ENCODE peak calls at places on chromosomes 4 and X, in seven cellular contexts. One of them, this sample, is unnamed.

GRCh38 chr4:4693258-4693657 is 151.4 kb upstream of the STX18 start:
- DNase-seq in heart left ventricle: no peak
- DNase-seq in body of pancreas: no peak
- DNase-seq in tibial artery: no peak
- DNase-seq in PC-3: no peak
- DNase-seq in MM.1S: peak
- DNase-seq in BE2C: no peak
- DNase-seq in this sample: peak

GRCh38 chr4:98514930-98515809 is 143.2 kb downstream of the TSPAN5 start:
- DNase-seq in heart left ventricle: no peak
- DNase-seq in tibial artery: peak
- DNase-seq in MM.1S: no peak
- DNase-seq in body of pancreas: no peak
- DNase-seq in BE2C: no peak
- DNase-seq in PC-3: no peak
- DNase-seq in this sample: no peak

GRCh38 chrX:47562615-47563243 is 1.7 kb downstream of the ARAF start:
- DNase-seq in tibial artery: no peak
- DNase-seq in BE2C: no peak
- DNase-seq in body of pancreas: no peak
- DNase-seq in MM.1S: no peak
- DNase-seq in heart left ventricle: no peak
- DNase-seq in PC-3: peak
- DNase-seq in this sample: no peak

GRCh38 chr4:187019896-187020295 is 296.2 kb upstream of the FAT1 start:
- DNase-seq in BE2C: no peak
- DNase-seq in body of pancreas: no peak
- DNase-seq in PC-3: no peak
- DNase-seq in heart left ventricle: no peak
- DNase-seq in MM.1S: no peak
- DNase-seq in tibial artery: no peak
- DNase-seq in this sample: no peak

GRCh38 chr4:94559351-94559806 is 107.6 kb downstream of the PDLIM5 start:
- DNase-seq in MM.1S: no peak
- DNase-seq in PC-3: peak
- DNase-seq in heart left ventricle: no peak
- DNase-seq in body of pancreas: no peak
- DNase-seq in BE2C: no peak
- DNase-seq in tibial artery: no peak
- DNase-seq in this sample: peak

GRCh38 chr4:138392751-138393308 is 150.7 kb upstream of the SLC7A11 start:
- DNase-seq in heart left ventricle: no peak
- DNase-seq in BE2C: no peak
- DNase-seq in tibial artery: no peak
- DNase-seq in PC-3: no peak
- DNase-seq in body of pancreas: no peak
- DNase-seq in MM.1S: no peak
- DNase-seq in this sample: no peak

GRCh38 chr4:33037464-33037863 is 2317.3 kb downstream of the PCDH7 start:
- DNase-seq in body of pancreas: no peak
- DNase-seq in PC-3: no peak
- DNase-seq in BE2C: no peak
- DNase-seq in heart left ventricle: no peak
- DNase-seq in tibial artery: no peak
- DNase-seq in MM.1S: no peak
- DNase-seq in this sample: no peak

GRCh38 chr4:183175631-183176232 is 76.7 kb downstream of the WWC2 start:
- DNase-seq in MM.1S: no peak
- DNase-seq in BE2C: no peak
- DNase-seq in tibial artery: no peak
- DNase-seq in PC-3: peak
- DNase-seq in body of pancreas: no peak
- DNase-seq in heart left ventricle: no peak
- DNase-seq in this sample: peak

GRCh38 chr4:106058919-106059318 is 163.6 kb downstream of the NPNT start:
- DNase-seq in BE2C: no peak
- DNase-seq in PC-3: peak
- DNase-seq in body of pancreas: no peak
- DNase-seq in heart left ventricle: no peak
- DNase-seq in tibial artery: no peak
- DNase-seq in MM.1S: no peak
- DNase-seq in this sample: peak

GRCh38 chrX:107205770-107206696 is at the start of the genes DNAAF6 and NUP62CL:
- DNase-seq in body of pancreas: peak
- DNase-seq in tibial artery: peak
- DNase-seq in heart left ventricle: peak
- DNase-seq in PC-3: peak
- DNase-seq in MM.1S: peak
- DNase-seq in BE2C: peak
- DNase-seq in this sample: peak

GRCh38 chr4:89024051-89024675 is 32.8 kb downstream of the FAM13A start:
- DNase-seq in tibial artery: peak
- DNase-seq in body of pancreas: peak
- DNase-seq in PC-3: peak
- DNase-seq in MM.1S: peak
- DNase-seq in heart left ventricle: peak
- DNase-seq in BE2C: peak
- DNase-seq in this sample: peak

GRCh38 chr4:85268146-85268545 is 206.8 kb upstream of the ARHGAP24 start:
- DNase-seq in BE2C: no peak
- DNase-seq in PC-3: no peak
- DNase-seq in body of pancreas: no peak
- DNase-seq in tibial artery: no peak
- DNase-seq in heart left ventricle: no peak
- DNase-seq in MM.1S: no peak
- DNase-seq in this sample: no peak

GRCh38 chr4:133565379-133565778 is 416.3 kb downstream of the PCDH10 start:
- DNase-seq in body of pancreas: no peak
- DNase-seq in tibial artery: no peak
- DNase-seq in heart left ventricle: no peak
- DNase-seq in MM.1S: no peak
- DNase-seq in BE2C: no peak
- DNase-seq in PC-3: peak
- DNase-seq in this sample: peak

GRCh38 chr4:106246441-106246840 is 69.6 kb downstream of the TBCK start:
- DNase-seq in body of pancreas: no peak
- DNase-seq in PC-3: no peak
- DNase-seq in MM.1S: no peak
- DNase-seq in heart left ventricle: no peak
- DNase-seq in BE2C: no peak
- DNase-seq in tibial artery: no peak
- DNase-seq in this sample: peak

GRCh38 chrX:42714981-42715688 is 62.8 kb downstream of the PPP1R2C start:
- DNase-seq in body of pancreas: peak
- DNase-seq in MM.1S: no peak
- DNase-seq in BE2C: peak
- DNase-seq in tibial artery: peak
- DNase-seq in PC-3: peak
- DNase-seq in heart left ventricle: peak
- DNase-seq in this sample: peak

GRCh38 chr4:166198921-166199320 is 325.9 kb downstream of the TLL1 start:
- DNase-seq in heart left ventricle: no peak
- DNase-seq in BE2C: no peak
- DNase-seq in MM.1S: no peak
- DNase-seq in PC-3: no peak
- DNase-seq in tibial artery: no peak
- DNase-seq in body of pancreas: no peak
- DNase-seq in this sample: no peak

GRCh38 chr4:110005461-110006056 is 92.9 kb downstream of the EGF start:
- DNase-seq in heart left ventricle: no peak
- DNase-seq in BE2C: no peak
- DNase-seq in PC-3: peak
- DNase-seq in body of pancreas: no peak
- DNase-seq in tibial artery: no peak
- DNase-seq in MM.1S: peak
- DNase-seq in this sample: peak

GRCh38 chr4:114108869-114109268 is 129.4 kb upstream of the ARSJ start:
- DNase-seq in PC-3: peak
- DNase-seq in body of pancreas: no peak
- DNase-seq in BE2C: peak
- DNase-seq in heart left ventricle: no peak
- DNase-seq in tibial artery: no peak
- DNase-seq in MM.1S: peak
- DNase-seq in this sample: peak

GRCh38 chr4:103443324-103443723 is 245.2 kb upstream of the CENPE start:
- DNase-seq in BE2C: no peak
- DNase-seq in tibial artery: no peak
- DNase-seq in MM.1S: no peak
- DNase-seq in PC-3: peak
- DNase-seq in body of pancreas: no peak
- DNase-seq in heart left ventricle: no peak
- DNase-seq in this sample: peak

DNA sequence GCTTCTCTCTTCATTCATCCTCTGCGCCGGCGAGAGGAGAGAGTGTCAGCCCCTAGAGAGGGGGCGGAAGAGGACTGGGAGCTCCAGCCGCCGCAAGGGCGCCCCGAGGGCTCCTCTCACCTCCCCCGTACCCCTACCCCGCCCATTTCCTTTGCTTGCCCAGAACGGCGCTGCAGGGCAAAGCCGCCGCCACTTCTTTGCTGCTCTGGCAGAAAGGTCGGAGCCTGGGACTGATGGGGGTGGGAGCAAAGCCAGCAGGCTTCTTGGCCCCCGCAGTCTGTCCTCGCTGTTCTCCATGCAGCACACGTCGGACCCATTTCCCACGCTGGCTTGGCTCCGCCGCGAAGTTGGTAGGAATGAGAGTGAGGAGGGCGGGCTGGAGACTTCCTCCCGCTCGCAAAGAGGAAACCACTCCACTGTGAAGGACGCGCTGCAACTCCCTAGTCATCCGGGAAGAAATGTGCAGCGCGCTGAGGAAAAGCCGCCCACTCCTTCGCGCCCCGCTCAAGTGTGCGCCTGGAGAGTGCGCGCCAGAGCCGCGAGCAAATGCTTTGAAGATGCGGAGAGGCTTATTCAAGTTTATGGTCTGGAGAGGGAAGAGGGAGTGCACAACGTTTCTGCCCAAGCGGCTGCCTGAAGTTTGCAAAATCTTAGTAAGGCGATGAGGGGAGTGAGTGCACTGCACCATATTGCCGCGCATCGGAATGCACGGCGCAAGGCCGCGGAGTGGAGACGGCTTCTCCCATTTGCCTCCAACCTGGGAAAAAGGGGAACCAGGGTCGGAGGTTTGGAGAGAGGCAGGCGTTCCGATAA is 2.8 kb upstream of the PCDH7 start:
- DNase-seq in body of pancreas: peak
- DNase-seq in MM.1S: peak
- DNase-seq in heart left ventricle: peak
- DNase-seq in BE2C: peak
- DNase-seq in PC-3: peak
- DNase-seq in tibial artery: peak
- DNase-seq in this sample: peak
- TF ChIP-seq CTCF in body of pancreas: no peak
- TF ChIP-seq CTCF in MM.1S: peak
- TF ChIP-seq CTCF in heart left ventricle: no peak
- TF ChIP-seq CTCF in BE2C: no peak
- TF ChIP-seq CTCF in PC-3: no peak
- TF ChIP-seq CTCF in tibial artery: no peak
- TF ChIP-seq CTCF in this sample: no peak

GRCh38 chr4:6608758-6609414 is 31.6 kb upstream of the MRFAP1 start:
- DNase-seq in MM.1S: no peak
- DNase-seq in body of pancreas: no peak
- DNase-seq in heart left ventricle: peak
- DNase-seq in BE2C: peak
- DNase-seq in PC-3: no peak
- DNase-seq in tibial artery: no peak
- DNase-seq in this sample: no peak
- TF ChIP-seq CTCF in MM.1S: no peak
- TF ChIP-seq CTCF in body of pancreas: no peak
- TF ChIP-seq CTCF in heart left ventricle: peak
- TF ChIP-seq CTCF in BE2C: peak
- TF ChIP-seq CTCF in PC-3: no peak
- TF ChIP-seq CTCF in tibial artery: no peak
- TF ChIP-seq CTCF in this sample: no peak

GRCh38 chr4:5801696-5802095 is 90.7 kb downstream of the EVC start:
- DNase-seq in tibial artery: no peak
- DNase-seq in PC-3: no peak
- DNase-seq in body of pancreas: no peak
- DNase-seq in BE2C: no peak
- DNase-seq in heart left ventricle: no peak
- DNase-seq in MM.1S: no peak
- DNase-seq in this sample: no peak

GRCh38 chr4:5808081-5808741 is 84.7 kb downstream of the CRMP1 start:
- DNase-seq in MM.1S: no peak
- DNase-seq in PC-3: no peak
- DNase-seq in body of pancreas: no peak
- DNase-seq in heart left ventricle: no peak
- DNase-seq in BE2C: peak
- DNase-seq in tibial artery: no peak
- DNase-seq in this sample: no peak

GRCh38 chr4:5805270-5805669 is 87.6 kb downstream of the CRMP1 start:
- DNase-seq in tibial artery: no peak
- DNase-seq in heart left ventricle: no peak
- DNase-seq in BE2C: no peak
- DNase-seq in MM.1S: no peak
- DNase-seq in body of pancreas: no peak
- DNase-seq in PC-3: no peak
- DNase-seq in this sample: no peak

GRCh38 chr4:5802565-5802964 is 90.3 kb downstream of the CRMP1 start:
- DNase-seq in BE2C: no peak
- DNase-seq in PC-3: no peak
- DNase-seq in body of pancreas: no peak
- DNase-seq in tibial artery: no peak
- DNase-seq in heart left ventricle: no peak
- DNase-seq in MM.1S: no peak
- DNase-seq in this sample: no peak

DNA sequence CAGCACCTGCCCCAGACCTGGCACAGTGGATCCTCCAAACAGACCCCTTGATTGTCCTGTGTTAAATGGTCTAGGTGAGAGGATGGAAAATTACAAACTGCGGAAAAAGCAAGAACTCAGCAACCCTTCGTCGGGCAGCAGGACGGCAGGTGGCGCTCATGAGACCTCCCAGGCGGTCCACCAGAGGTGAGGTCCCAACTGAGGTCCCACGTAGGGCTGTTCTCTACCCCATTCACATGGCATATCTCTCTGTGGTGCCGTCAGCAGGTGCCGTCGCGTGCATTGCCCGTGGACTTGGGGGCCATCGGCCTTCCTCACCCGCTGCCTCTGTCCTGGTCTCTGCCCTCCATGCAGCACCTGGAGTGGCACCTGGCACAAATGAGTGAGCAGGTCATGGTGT is 88.2 kb downstream of the CRMP1 start:
- DNase-seq in BE2C: no peak
- DNase-seq in heart left ventricle: no peak
- DNase-seq in tibial artery: no peak
- DNase-seq in body of pancreas: no peak
- DNase-seq in PC-3: no peak
- DNase-seq in MM.1S: no peak
- DNase-seq in this sample: no peak
- TF ChIP-seq CTCF in BE2C: no peak
- TF ChIP-seq CTCF in heart left ventricle: no peak
- TF ChIP-seq CTCF in tibial artery: no peak
- TF ChIP-seq CTCF in body of pancreas: no peak
- TF ChIP-seq CTCF in PC-3: no peak
- TF ChIP-seq CTCF in MM.1S: no peak
- TF ChIP-seq CTCF in this sample: no peak

DNA sequence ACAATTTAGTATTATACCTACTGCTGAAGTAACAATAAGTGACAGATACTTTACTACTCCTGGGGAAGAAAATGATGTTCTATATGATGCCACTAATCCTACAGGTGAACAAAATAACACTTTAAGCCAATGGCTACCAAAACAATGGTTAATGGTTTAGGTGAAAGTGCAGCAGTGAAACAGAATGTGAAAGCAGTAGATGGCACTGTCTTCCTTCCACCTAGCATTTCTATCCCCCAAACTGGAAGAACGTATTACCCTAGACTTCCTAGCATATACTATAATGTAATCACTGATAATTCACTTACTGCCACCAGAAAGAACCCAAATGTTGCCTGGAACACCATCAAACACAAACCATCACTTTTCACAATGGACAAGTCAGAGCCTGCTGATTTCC is 18.9 kb upstream of the CABS1 start:
- DNase-seq in tibial artery: no peak
- DNase-seq in heart left ventricle: no peak
- DNase-seq in PC-3: peak
- DNase-seq in body of pancreas: no peak
- DNase-seq in BE2C: no peak
- DNase-seq in MM.1S: peak
- DNase-seq in this sample: peak
- TF ChIP-seq CTCF in tibial artery: no peak
- TF ChIP-seq CTCF in heart left ventricle: no peak
- TF ChIP-seq CTCF in PC-3: peak
- TF ChIP-seq CTCF in body of pancreas: no peak
- TF ChIP-seq CTCF in BE2C: no peak
- TF ChIP-seq CTCF in MM.1S: peak
- TF ChIP-seq CTCF in this sample: peak